ENCODE peak calls at places on chromosomes 1 and 21, in eight cellular contexts. K is AG09309, O is WTC11, I is lower leg skin, L is ovary, R is AG10803, B is ELR, Y is T follicular helper cell. F is an unnamed sample.

GRCh38 chr1:178076607-178077006 is 17.3 kb upstream of the RASAL2 start:
- DNase-seq in K (no peak), O (no peak), I (no peak), L (no peak), R (no peak), B (no peak), Y (no peak), F (no peak)

GRCh38 chr1:109193653-109194590 is 19.8 kb upstream of the SARS1 start:
- DNase-seq in K (no peak), O (peak; percentile 78), I (no peak), L (peak; percentile 46), R (no peak), B (peak; percentile 46), Y (peak; percentile 22), F (no peak)

GRCh38 chr1:198220428-198220827 is 63.6 kb downstream of the NEK7 start:
- DNase-seq in K (peak; percentile 61), O (no peak), I (no peak), L (no peak), R (peak; percentile 32), B (peak; percentile 60), Y (no peak), F (no peak)

GRCh38 chr1:116262995-116263385 is 110.1 kb upstream of the ATP1A1 start:
- DNase-seq in K (no peak), O (no peak), I (no peak), L (no peak), R (no peak), B (no peak), Y (no peak), F (no peak)

GRCh38 chr1:21334214-21335087 is 44.2 kb upstream of the ECE1 start:
- DNase-seq in K (peak; percentile 76), O (peak; percentile 84), I (peak; percentile 77), L (peak; percentile 68), R (peak; percentile 96), B (peak; percentile 94), Y (peak; percentile 55), F (peak; percentile 77)

GRCh38 chr1:248817065-248817464 is 8.7 kb downstream of the SH3BP5L start:
- DNase-seq in K (no peak), O (no peak), I (no peak), L (no peak), R (no peak), B (no peak), Y (no peak), F (no peak)

GRCh38 chr1:81689531-81689941 is 111.2 kb upstream of the ADGRL2 start:
- DNase-seq in K (no peak), O (no peak), I (no peak), L (no peak), R (peak; percentile 84), B (peak; percentile 57), Y (no peak), F (no peak)

GRCh38 chr1:154943649-154944421 is 7.3 kb upstream of the PMVK start:
- DNase-seq in K (no peak), O (peak; percentile 68), I (no peak), L (no peak), R (peak; percentile 18), B (peak; percentile 45), Y (no peak), F (no peak)

GRCh38 chr1:152182942-152183341 is 23.9 kb upstream of the RPTN start:
- DNase-seq in K (peak; percentile 79), O (no peak), I (peak; percentile 53), L (no peak), R (peak; percentile 92), B (peak; percentile 91), Y (no peak), F (no peak)

GRCh38 chr1:202654079-202654478 is 56.2 kb downstream of the SYT2 start:
- DNase-seq in K (no peak), O (no peak), I (no peak), L (no peak), R (no peak), B (no peak), Y (no peak), F (no peak)

GRCh38 chr1:232031156-232031555 is 404.6 kb downstream of the DISC1 start:
- DNase-seq in K (no peak), O (no peak), I (no peak), L (no peak), R (no peak), B (no peak), Y (no peak), F (no peak)

GRCh38 chr1:29043270-29043971 is 80.3 kb downstream of the TMEM200B start:
- DNase-seq in K (no peak), O (no peak), I (no peak), L (no peak), R (peak; percentile 27), B (no peak), Y (no peak), F (no peak)

GRCh38 chr1:201845331-201846083 is 16.6 kb downstream of the IPO9 start:
- DNase-seq in K (no peak), O (no peak), I (no peak), L (no peak), R (peak; percentile 16), B (peak; percentile 88), Y (no peak), F (no peak)

GRCh38 chr21:42093991-42094417 is 22.9 kb downstream of the UMODL1 start:
- DNase-seq in K (peak; percentile 89), O (no peak), I (no peak), L (no peak), R (peak; percentile 91), B (peak; percentile 95), Y (no peak), F (no peak)

GRCh38 chr1:30045304-30046090 is 677.9 kb downstream of the MATN1 start:
- DNase-seq in K (no peak), O (no peak), I (no peak), L (no peak), R (no peak), B (no peak), Y (no peak), F (no peak)

GRCh38 chr1:203581841-203582240 is 44.8 kb upstream of the ATP2B4 start:
- DNase-seq in K (no peak), O (no peak), I (no peak), L (no peak), R (peak; percentile 54), B (no peak), Y (no peak), F (no peak)

GRCh38 chr1:115890618-115891017 is 49.7 kb upstream of the NHLH2 start:
- DNase-seq in K (no peak), O (no peak), I (no peak), L (no peak), R (no peak), B (no peak), Y (no peak), F (no peak)

GRCh38 chr1:86423873-86424272 is at the start of gene CLCA2:
- DNase-seq in K (no peak), O (no peak), I (no peak), L (no peak), R (no peak), B (no peak), Y (no peak), F (no peak)

GRCh38 chr1:117128323-117129079 is 7.0 kb upstream of the TRIM45 start:
- DNase-seq in K (no peak), O (no peak), I (no peak), L (no peak), R (peak; percentile 46), B (peak; percentile 70), Y (no peak), F (no peak)

GRCh38 chr1:221268295-221268694 is 389.1 kb downstream of the HLX start:
- DNase-seq in K (peak; percentile 68), O (no peak), I (no peak), L (no peak), R (peak; percentile 90), B (peak; percentile 78), Y (no peak), F (no peak)

GRCh38 chr1:193654951-193655705 is 468.7 kb upstream of the B3GALT2 start:
- DNase-seq in K (no peak), O (no peak), I (peak; percentile 19), L (no peak), R (no peak), B (no peak), Y (no peak), F (no peak)

F was measured in T-cell.